ENCODE peak calls at places on chromosome 12, in nine cellular contexts. X, A, M, W, C, D, B, L and P are unnamed samples.

GRCh38 chr12:120218680-120219606 is 18.0 kb upstream of the RPLP0 start:
- DNase-seq in X (no peak), C (no peak), W (no peak), L (no peak), A (no peak), B (no peak), D (no peak), M (no peak), P (no peak)

GRCh38 chr12:80053048-80053790 is 46.1 kb upstream of the OTOGL start:
- DNase-seq in C (peak; percentile 66), X (peak; percentile 14), D (no peak), L (no peak), M (no peak), B (peak; percentile 50), A (peak; percentile 44), W (no peak), P (no peak)

GRCh38 chr12:93111791-93112208 is 182.7 kb upstream of the EEA1 start:
- DNase-seq in L (no peak), M (no peak), B (no peak), A (no peak), D (peak; percentile 93), X (no peak), C (no peak), W (no peak), P (no peak)

GRCh38 chr12:72207756-72208155 is 64.4 kb upstream of the TRHDE start:
- DNase-seq in C (no peak), D (no peak), L (no peak), B (no peak), W (no peak), M (no peak), A (no peak), X (no peak), P (no peak)

GRCh38 chr12:22406622-22407021 is 72.1 kb upstream of the ST8SIA1 start:
- DNase-seq in B (no peak), L (no peak), D (peak; percentile 54), A (no peak), W (no peak), X (no peak), M (no peak), C (no peak), P (no peak)

GRCh38 chr12:69555461-69555860 is 29.8 kb upstream of the CCT2 start:
- DNase-seq in M (no peak), B (no peak), C (no peak), L (no peak), D (peak; percentile 71), W (no peak), X (no peak), A (no peak), P (no peak)

GRCh38 chr12:120290541-120291312 is 976 bp downstream of the RNU4-2 start:
- DNase-seq in M (peak; percentile 29), D (peak; percentile 18), A (peak; percentile 57), C (peak; percentile 62), L (no peak), X (no peak), W (peak; percentile 30), B (peak; percentile 48), P (no peak)

GRCh38 chr12:51318846-51319570 is 5.0 kb downstream of the BIN2 start:
- DNase-seq in C (no peak), M (no peak), X (no peak), D (peak; percentile 39), W (no peak), B (no peak), A (peak; percentile 56), L (no peak), P (no peak)

GRCh38 chr12:81465191-81465590 is 294.0 kb downstream of the PPFIA2 start:
- DNase-seq in L (no peak), D (no peak), X (no peak), W (no peak), B (no peak), C (no peak), M (no peak), A (no peak), P (no peak)

GRCh38 chr12:115456946-115457689 is 773.1 kb upstream of the TBX3 start:
- DNase-seq in D (peak; percentile 46), L (no peak), W (peak; percentile 67), B (no peak), A (no peak), M (no peak), X (no peak), C (no peak), P (no peak)

GRCh38 chr12:53059434-53060063 is 9.7 kb downstream of the TNS2 start:
- DNase-seq in B (peak; percentile 48), L (no peak), W (no peak), C (no peak), D (no peak), A (peak; percentile 41), M (no peak), X (no peak), P (no peak)

GRCh38 chr12:101042211-101042610 is 167.8 kb downstream of the SLC5A8 start:
- DNase-seq in L (no peak), A (no peak), B (no peak), X (no peak), C (no peak), M (no peak), D (peak; percentile 45), W (no peak), P (no peak)

GRCh38 chr12:9260931-9261330 is 52.7 kb upstream of the PZP start:
- DNase-seq in A (no peak), M (no peak), C (no peak), L (no peak), W (no peak), X (no peak), D (no peak), B (no peak), P (no peak)

GRCh38 chr12:50055831-50056628 is 1.4 kb upstream of the ASIC1 start:
- DNase-seq in W (peak; percentile 82), L (no peak), A (peak; percentile 22), X (peak; percentile 64), C (no peak), D (peak; percentile 63), M (peak; percentile 41), B (peak; percentile 55), P (no peak)

GRCh38 chr12:103751171-103751570 is 89.9 kb downstream of the NT5DC3 start:
- DNase-seq in W (peak; percentile 24), M (no peak), C (no peak), L (no peak), B (no peak), D (no peak), A (no peak), X (no peak), P (no peak)
- TF ChIP-seq CTCF in W (no peak), M (no peak), C (peak; percentile 21), L (no peak), B (no peak), D (peak; percentile 3), A (no peak), X (no peak), P (peak; percentile 48)

GRCh38 chr12:113889076-113889475 is 77.0 kb downstream of the RBM19 start:
- DNase-seq in B (no peak), C (no peak), M (no peak), A (no peak), D (no peak), L (no peak), X (no peak), W (no peak), P (no peak)
- TF ChIP-seq CTCF in B (no peak), C (no peak), M (no peak), A (no peak), D (peak; percentile 48), L (no peak), X (no peak), W (peak; percentile 25), P (no peak)

DNA sequence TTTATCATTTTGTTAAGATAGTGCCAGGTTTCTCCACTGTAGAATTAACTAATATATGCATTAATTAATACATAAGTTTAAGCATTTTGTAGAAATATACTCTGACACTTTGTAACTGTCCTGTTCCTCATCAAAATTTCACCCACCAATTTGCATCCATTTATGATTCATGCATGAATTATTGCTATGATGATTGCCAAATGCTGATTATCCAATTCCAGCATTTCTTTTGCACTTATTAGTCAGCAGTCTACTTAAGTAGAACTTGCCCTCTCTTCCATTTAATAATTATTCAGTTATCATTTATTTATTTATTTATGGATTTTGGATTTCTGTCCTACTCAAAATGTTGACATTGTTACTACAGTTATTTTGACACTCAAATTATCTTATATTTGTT is 72.2 kb downstream of the SLC6A15 start:
- DNase-seq in C (no peak), X (no peak), A (no peak), W (no peak), L (no peak), B (no peak), M (no peak), D (peak; percentile 51), P (no peak)
- TF ChIP-seq CTCF in C (no peak), X (no peak), A (no peak), W (no peak), L (no peak), B (no peak), M (no peak), D (no peak), P (no peak)

DNA sequence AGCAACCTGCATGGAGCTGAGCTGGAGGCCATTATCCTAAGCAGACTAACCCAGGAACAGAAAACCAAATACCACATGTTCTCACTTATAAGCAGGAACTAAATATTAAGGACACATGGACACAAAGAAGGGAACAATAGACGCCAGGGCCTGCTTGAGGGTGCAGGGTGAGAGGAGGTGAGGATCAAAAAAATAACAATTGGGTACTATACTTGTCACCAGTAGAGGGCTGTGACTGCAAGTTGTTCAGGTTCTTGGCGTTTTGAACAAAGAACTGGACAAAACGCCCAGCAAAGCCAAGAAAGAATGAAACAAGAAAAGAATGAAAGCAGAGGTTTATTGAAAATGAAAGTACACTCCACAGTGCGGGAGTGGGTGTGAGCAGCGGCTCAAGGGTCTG is 208.5 kb upstream of the NEDD1 start:
- DNase-seq in A (no peak), C (no peak), L (no peak), M (no peak), B (no peak), X (no peak), D (no peak), W (no peak), P (no peak)
- TF ChIP-seq CTCF in A (no peak), C (no peak), L (no peak), M (no peak), B (no peak), X (no peak), D (peak; percentile 19), W (peak; percentile 19), P (peak; percentile 43)

DNA sequence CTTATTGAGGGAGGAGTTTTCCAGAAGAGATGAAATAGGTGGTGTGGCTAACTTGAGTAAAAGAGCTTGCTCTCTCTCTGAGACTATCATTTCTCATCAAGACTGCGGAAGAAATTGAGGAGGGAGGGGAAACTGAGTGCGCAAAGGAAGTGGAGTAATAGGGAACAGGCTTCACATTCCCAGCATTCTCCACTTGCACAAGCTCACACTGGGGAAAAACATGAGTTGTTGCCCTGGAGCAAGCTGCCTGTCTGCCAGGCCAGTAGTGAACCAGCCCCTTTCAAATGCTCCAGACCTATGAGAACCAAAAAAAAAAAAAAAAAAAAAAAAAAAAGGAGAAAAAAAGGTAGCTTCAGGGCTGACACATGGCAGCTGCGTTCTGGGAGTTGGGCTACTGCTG is 32.7 kb upstream of the EMP1 start:
- DNase-seq in C (no peak), D (peak; percentile 74), A (no peak), L (no peak), X (no peak), M (no peak), W (no peak), B (no peak), P (no peak)
- TF ChIP-seq CTCF in C (no peak), D (no peak), A (no peak), L (no peak), X (no peak), M (no peak), W (no peak), B (no peak), P (no peak)

GRCh38 chr12:76025601-76026575 is 5.7 kb downstream of the PHLDA1 start:
- DNase-seq in W (no peak), M (no peak), D (peak; percentile 52), A (no peak), X (no peak), B (no peak), L (no peak), C (no peak), P (no peak)
- TF ChIP-seq CTCF in W (no peak), M (no peak), D (no peak), A (no peak), X (no peak), B (no peak), L (no peak), C (no peak), P (no peak)